ENCODE peak calls at places on chromosomes 11 and 22, in eight cellular contexts. B, Y, L, J, O, R, V and K are unnamed samples.

GRCh38 chr11:44088377-44088776 is 7.1 kb upstream of the EXT2 start:
- DNase-seq in B (no peak), Y (no peak), L (no peak), J (no peak), O (no peak), R (no peak), V (no peak), K (no peak)

GRCh38 chr11:33721291-33721840 is 14.9 kb downstream of the CD59 start:
- DNase-seq in B (no peak), Y (no peak), L (peak), J (no peak), O (no peak), R (no peak), V (no peak), K (peak)

GRCh38 chr22:37155971-37156370 is 6.3 kb upstream of the IL2RB start:
- DNase-seq in B (no peak), Y (no peak), L (no peak), J (no peak), O (no peak), R (no peak), V (no peak), K (no peak)

GRCh38 chr11:73528877-73529530 is 68.9 kb downstream of the FAM168A start:
- DNase-seq in B (no peak), Y (no peak), L (no peak), J (no peak), O (no peak), R (no peak), V (no peak), K (no peak)

GRCh38 chr11:128890543-128891409 is at the start of gene KCNJ5:
- DNase-seq in B (no peak), Y (no peak), L (peak), J (peak), O (no peak), R (peak), V (peak), K (no peak)

GRCh38 chr22:26552466-26552865 is 37.5 kb downstream of the TPST2 start:
- DNase-seq in B (no peak), Y (no peak), L (no peak), J (no peak), O (no peak), R (no peak), V (no peak), K (no peak)

GRCh38 chr22:28025866-28026575 is 107.0 kb upstream of the PITPNB start:
- DNase-seq in B (no peak), Y (no peak), L (no peak), J (no peak), O (no peak), R (peak), V (no peak), K (peak)

GRCh38 chr11:6402561-6402981 is 12.3 kb downstream of the SMPD1 start:
- DNase-seq in B (peak), Y (no peak), L (no peak), J (no peak), O (no peak), R (no peak), V (no peak), K (no peak)

GRCh38 chr11:118820412-118821357 is 29.7 kb upstream of the DDX6 start:
- DNase-seq in B (no peak), Y (peak), L (peak), J (peak), O (peak), R (peak), V (peak), K (no peak)

DNA sequence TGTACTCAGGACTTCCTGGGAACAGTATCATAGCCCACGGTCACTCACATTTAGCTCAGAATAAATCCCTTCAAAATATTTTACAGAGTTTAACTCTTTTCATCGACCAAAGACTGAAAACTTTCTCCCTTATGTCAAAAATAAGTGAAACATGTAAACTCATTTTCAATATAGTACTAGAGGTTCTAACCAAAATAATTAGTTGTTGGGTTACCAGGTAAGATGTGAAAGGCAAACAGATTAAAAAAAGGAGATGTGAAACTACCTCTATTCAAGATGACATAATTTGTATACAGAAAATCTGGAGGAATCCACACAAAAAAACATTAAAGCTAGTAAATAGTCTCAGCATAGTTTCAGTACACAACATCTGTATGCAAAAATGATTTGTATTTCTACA is 20.3 kb downstream of the XKR3 start:
- DNase-seq in B (no peak), Y (no peak), L (no peak), J (no peak), O (no peak), R (no peak), V (no peak), K (no peak)
- H3K27ac ChIP-seq in B (no peak), Y (no peak), L (no peak), J (no peak), O (no peak), R (no peak), V (no peak), K (no peak)

DNA sequence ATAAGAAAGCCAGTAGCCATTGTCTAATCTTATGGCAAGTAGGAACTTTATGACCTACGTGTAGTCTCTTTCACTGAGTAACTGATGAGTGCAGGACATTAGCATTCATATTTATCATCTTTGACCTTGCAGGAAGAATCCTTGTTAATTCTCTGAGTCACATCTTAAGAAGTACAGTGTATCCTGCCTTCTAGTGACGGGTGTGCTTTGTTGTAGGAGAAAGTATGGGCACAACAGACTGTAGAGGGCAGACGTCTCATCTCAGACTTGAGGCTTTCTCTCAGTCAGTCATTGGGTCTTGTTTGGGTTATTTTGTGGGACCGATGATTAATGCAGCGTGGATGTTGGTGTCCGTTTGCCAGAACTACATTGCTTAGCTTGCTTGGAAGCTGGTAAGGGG is 6.8 kb downstream of the RNF214 start:
- DNase-seq in B (no peak), Y (no peak), L (no peak), J (no peak), O (no peak), R (no peak), V (no peak), K (peak)
- TF ChIP-seq CTCF in B (no peak), Y (no peak), L (no peak), J (no peak), O (no peak), R (peak), V (no peak), K (peak)

GRCh38 chr11:64849600-64850356 is 5.3 kb upstream of the CDC42BPG start:
- DNase-seq in B (no peak), Y (no peak), L (peak), J (no peak), O (no peak), R (no peak), V (no peak), K (no peak)
- H3K27ac ChIP-seq in B (no peak), Y (peak), L (peak), J (peak), O (peak), R (no peak), V (no peak), K (no peak)

DNA sequence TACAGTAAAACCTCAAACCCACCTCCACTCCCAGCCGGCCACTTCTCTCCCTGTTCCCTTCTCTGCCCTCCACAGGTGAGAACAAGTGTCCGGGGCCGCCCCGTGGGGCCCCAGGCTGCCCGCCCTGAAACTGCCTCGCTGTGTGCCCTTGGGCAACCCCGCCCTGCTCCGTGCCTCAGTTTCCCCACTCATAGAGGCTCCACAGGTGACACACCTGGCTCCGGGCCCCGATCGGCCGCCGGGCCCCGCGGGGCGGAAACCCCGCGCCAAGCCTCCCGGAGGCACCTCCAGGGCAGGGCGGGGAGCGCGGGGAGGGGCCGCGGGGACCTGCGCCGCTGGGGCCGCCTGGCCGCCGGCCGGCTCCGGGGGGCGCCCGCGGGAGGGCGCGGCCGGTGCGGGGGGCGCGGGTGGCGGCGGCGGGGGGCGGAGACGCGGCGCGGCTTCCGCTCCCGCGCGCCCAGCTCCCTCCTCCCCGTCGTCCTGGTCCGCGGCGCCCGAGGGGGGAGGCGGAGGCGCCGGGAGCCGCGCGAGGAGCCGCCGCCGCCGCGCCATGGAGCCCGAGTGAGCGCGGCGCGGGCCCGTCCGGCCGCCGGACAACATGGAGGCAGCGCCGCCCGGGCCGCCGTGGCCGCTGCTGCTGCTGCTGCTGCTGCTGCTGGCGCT is at the start of gene LRP5:
- DNase-seq in B (no peak), Y (peak), L (no peak), J (no peak), O (no peak), R (no peak), V (peak), K (peak)
- TF ChIP-seq CTCF in B (no peak), Y (no peak), L (no peak), J (no peak), O (no peak), R (no peak), V (no peak), K (no peak)

DNA sequence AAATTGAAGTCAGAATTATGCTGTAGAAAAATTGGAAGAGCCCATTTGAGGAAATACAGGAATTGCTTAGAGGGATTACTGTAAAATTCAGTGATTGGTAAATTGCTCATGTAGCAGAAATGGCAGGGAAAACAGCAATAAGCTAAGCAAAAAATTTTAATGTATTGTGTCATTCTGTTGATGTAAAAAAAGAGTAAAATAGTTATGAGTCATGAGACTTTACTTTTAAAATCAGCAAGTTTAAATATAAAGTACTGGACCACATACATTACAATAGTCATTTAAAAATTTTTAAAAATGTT is 10.4 kb downstream of the PDHX start:
- DNase-seq in B (no peak), Y (no peak), L (no peak), J (no peak), O (no peak), R (no peak), V (no peak), K (no peak)
- H3K27ac ChIP-seq in B (no peak), Y (no peak), L (no peak), J (no peak), O (no peak), R (no peak), V (no peak), K (no peak)

GRCh38 chr11:2207212-2207611 is 35.6 kb upstream of the TH start:
- DNase-seq in B (no peak), Y (peak), L (no peak), J (no peak), O (peak), R (no peak), V (no peak), K (no peak)
- TF ChIP-seq CTCF in B (no peak), Y (no peak), L (no peak), J (no peak), O (no peak), R (no peak), V (no peak), K (no peak)

GRCh38 chr11:65919151-65920034 is at the start of gene DRAP1:
- DNase-seq in B (peak), Y (peak), L (peak), J (peak), O (peak), R (peak), V (peak), K (peak)
- H3K27ac ChIP-seq in B (peak), Y (peak), L (peak), J (peak), O (peak), R (peak), V (no peak), K (peak)

GRCh38 chr11:132464939-132465338 is 1067.4 kb downstream of the OPCML start:
- DNase-seq in B (no peak), Y (no peak), L (no peak), J (no peak), O (no peak), R (no peak), V (no peak), K (no peak)
- TF ChIP-seq CTCF in B (no peak), Y (no peak), L (no peak), J (no peak), O (no peak), R (no peak), V (no peak), K (no peak)

DNA sequence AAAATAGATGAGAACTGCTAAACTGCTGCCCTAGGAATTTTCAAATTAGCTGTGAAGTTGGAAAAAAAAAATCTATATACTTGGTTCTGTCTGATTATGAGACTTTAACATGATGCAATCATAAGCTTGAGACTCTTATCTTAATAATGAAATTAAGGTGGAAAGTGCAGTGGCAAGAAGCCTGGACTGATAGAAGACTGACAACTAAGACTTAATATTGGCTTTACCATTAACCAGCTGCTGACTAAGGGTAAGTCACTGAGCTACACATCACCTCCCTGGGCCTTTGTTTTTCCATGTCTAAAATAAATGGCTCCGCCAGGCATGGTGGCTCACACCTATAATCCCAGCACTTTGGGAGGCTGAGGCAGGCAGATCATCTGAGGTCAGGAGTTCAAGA is 56.9 kb downstream of the SLC35F2 start:
- DNase-seq in B (no peak), Y (no peak), L (no peak), J (no peak), O (no peak), R (no peak), V (no peak), K (no peak)
- H3K27ac ChIP-seq in B (no peak), Y (no peak), L (no peak), J (no peak), O (no peak), R (no peak), V (no peak), K (no peak)

DNA sequence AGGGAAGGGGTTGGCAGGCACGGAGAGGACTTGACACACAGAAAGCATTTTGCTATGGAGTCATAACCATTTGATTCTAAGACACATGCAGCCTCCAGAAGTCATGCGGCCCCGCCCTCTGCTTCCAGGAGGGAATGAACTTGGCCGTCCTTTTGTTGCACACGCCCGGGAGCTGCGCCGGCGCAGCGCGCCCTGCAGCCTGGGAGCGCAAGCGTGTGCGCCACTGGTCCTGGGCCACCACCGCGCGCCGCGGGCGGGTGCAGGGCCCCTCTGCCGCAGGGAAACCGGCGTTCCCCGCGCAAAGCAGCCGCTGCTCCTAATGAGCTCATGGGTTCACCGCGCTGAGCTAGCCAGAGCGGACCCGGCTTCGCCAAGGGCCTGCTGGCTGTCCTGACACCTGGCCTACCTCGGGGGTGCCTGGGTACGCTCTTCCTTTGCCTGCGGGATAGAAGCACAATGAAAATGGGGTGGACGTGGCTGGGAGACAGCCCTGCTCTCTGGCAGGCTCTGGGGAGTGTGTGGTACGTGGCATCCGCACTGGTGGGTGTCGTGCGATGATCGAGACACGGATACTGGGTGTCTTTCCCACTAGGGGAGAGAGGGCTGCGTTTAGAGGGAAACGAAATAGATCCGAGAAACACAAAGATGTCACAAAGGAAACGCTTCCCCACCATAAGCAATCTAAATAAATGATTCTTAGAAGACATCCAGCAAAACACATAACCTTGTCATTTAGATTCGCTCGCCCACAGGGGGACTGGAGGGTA is 669 bp downstream of the MICAL3 start:
- DNase-seq in B (no peak), Y (peak), L (peak), J (no peak), O (peak), R (peak), V (peak), K (peak)
- TF ChIP-seq CTCF in B (no peak), Y (no peak), L (peak), J (peak), O (no peak), R (no peak), V (no peak), K (peak)